ENCODE peak calls at places on chromosomes 6 and 20, in five cellular contexts. B, P, E, V and O are unnamed samples.

GRCh38 chr6:150142657-150143501 is at the start of gene PPP1R14C:
- DNase-seq in B (no peak), P (peak), E (no peak), V (peak), O (peak)

GRCh38 chr6:76792394-76792793 is 670.9 kb downstream of the HTR1B start:
- DNase-seq in B (no peak), P (no peak), E (no peak), V (no peak), O (no peak)

GRCh38 chr6:149905371-149905910 is 7.5 kb upstream of the RAET1E start:
- DNase-seq in B (no peak), P (no peak), E (no peak), V (no peak), O (no peak)

GRCh38 chr20:23603321-23603720 is 2.4 kb downstream of the CST9 start:
- DNase-seq in B (no peak), P (no peak), E (no peak), V (no peak), O (no peak)

GRCh38 chr6:111663692-111664564 is 58.2 kb upstream of the TRAF3IP2 start:
- DNase-seq in B (no peak), P (no peak), E (no peak), V (peak), O (no peak)

GRCh38 chr6:64280569-64280968 is 645.0 kb downstream of the PHF3 start:
- DNase-seq in B (no peak), P (no peak), E (peak), V (no peak), O (no peak)

GRCh38 chr6:25112207-25112874 is 166.8 kb upstream of the CARMIL1 start:
- DNase-seq in B (no peak), P (no peak), E (no peak), V (no peak), O (no peak)

GRCh38 chr6:108606130-108606797 is 45.5 kb downstream of the FOXO3 start:
- DNase-seq in B (no peak), P (no peak), E (no peak), V (peak), O (no peak)

GRCh38 chr6:57313711-57314471 is 3.5 kb upstream of the PRIM2 start:
- DNase-seq in B (no peak), P (no peak), E (no peak), V (peak), O (no peak)

GRCh38 chr20:13638496-13639477 is at the start of gene TASP1:
- DNase-seq in B (peak), P (peak), E (peak), V (peak), O (peak)

GRCh38 chr20:13644010-13644409 is 5.3 kb upstream of the TASP1 start:
- DNase-seq in B (no peak), P (no peak), E (no peak), V (no peak), O (no peak)

GRCh38 chr20:13638162-13638495 is 603 bp downstream of the TASP1 start:
- DNase-seq in B (no peak), P (no peak), E (peak), V (peak), O (no peak)
- TF ChIP-seq TAF1 in B (no peak), P (no peak), E (no peak), V (no peak), O (no peak)

GRCh38 chr6:167850792-167851191 is 24.1 kb downstream of the AFDN start:
- DNase-seq in B (no peak), P (no peak), E (no peak), V (peak), O (no peak)
- TF ChIP-seq POLR2AphosphoS5 in B (no peak), P (no peak), E (no peak), V (no peak), O (no peak)

GRCh38 chr20:53752971-53753879 is 159.6 kb upstream of the ZNF217 start:
- DNase-seq in B (no peak), P (no peak), E (no peak), V (peak), O (no peak)

GRCh38 chr20:53749499-53749898 is 155.9 kb upstream of the ZNF217 start:
- DNase-seq in B (no peak), P (no peak), E (no peak), V (no peak), O (no peak)

GRCh38 chr20:53750827-53751393 is 157.3 kb upstream of the ZNF217 start:
- DNase-seq in B (peak), P (no peak), E (no peak), V (peak), O (no peak)

GRCh38 chr20:53752583-53752970 is 158.9 kb upstream of the ZNF217 start:
- DNase-seq in B (no peak), P (no peak), E (no peak), V (peak), O (no peak)

GRCh38 chr20:53751394-53752368 is 158.0 kb upstream of the ZNF217 start:
- DNase-seq in B (peak), P (no peak), E (no peak), V (peak), O (no peak)
- TF ChIP-seq POLR2A in B (no peak), P (no peak), E (no peak), V (no peak), O (no peak)

GRCh38 chr6:169251822-169252804 is 1.5 kb downstream of the THBS2 start:
- DNase-seq in B (no peak), P (no peak), E (no peak), V (no peak), O (no peak)

GRCh38 chr6:169249057-169249456 is 4.6 kb downstream of the THBS2 start:
- DNase-seq in B (no peak), P (no peak), E (no peak), V (no peak), O (no peak)

GRCh38 chr6:169248521-169248971 is 5.1 kb downstream of the THBS2 start:
- DNase-seq in B (no peak), P (no peak), E (no peak), V (no peak), O (no peak)

GRCh38 chr6:169251371-169251802 is 2.3 kb downstream of the THBS2 start:
- DNase-seq in B (no peak), P (no peak), E (no peak), V (no peak), O (no peak)

DNA sequence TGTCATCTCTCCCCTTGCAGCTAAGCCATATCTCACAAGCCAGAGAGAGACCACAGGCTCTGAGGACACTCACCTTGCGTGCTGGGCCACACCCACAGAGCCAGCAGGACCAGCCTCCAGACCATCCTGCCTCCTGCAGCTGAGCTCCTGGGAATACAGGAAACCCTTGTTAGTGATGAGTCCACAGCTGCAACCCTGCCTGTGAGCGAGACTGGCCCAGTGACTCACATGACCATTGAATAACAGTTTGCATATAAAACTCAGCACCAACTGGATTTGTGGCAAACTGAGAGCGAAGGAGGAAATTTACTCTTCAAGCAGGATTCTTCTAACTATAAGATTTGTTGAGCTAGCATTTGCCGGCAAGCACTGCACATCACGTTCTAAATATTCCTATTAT is 3.0 kb downstream of the THBS2 start:
- DNase-seq in B (no peak), P (no peak), E (no peak), V (no peak), O (no peak)
- TF ChIP-seq TAF1 in B (no peak), P (no peak), E (no peak), V (no peak), O (no peak)

GRCh38 chr6:30719791-30720737 is at the start of gene TUBB:
- DNase-seq in B (peak), P (peak), E (peak), V (peak), O (peak)

GRCh38 chr6:30724906-30725667 is 4.9 kb downstream of the TUBB start:
- DNase-seq in B (no peak), P (no peak), E (no peak), V (peak), O (no peak)

GRCh38 chr6:30720738-30721197 is 616 bp downstream of the TUBB start:
- DNase-seq in B (no peak), P (no peak), E (peak), V (peak), O (no peak)

GRCh38 chr6:30721198-30722024 is 1.3 kb downstream of the TUBB start:
- DNase-seq in B (no peak), P (peak), E (peak), V (peak), O (peak)

GRCh38 chr6:30722280-30723112 is 2.3 kb downstream of the TUBB start:
- DNase-seq in B (no peak), P (peak), E (peak), V (peak), O (no peak)
- TF ChIP-seq POLR2AphosphoS5 in B (peak), P (peak), E (peak), V (peak), O (peak)

GRCh38 chr6:33299237-33299944 is 649 bp upstream of the RGL2 start:
- DNase-seq in B (peak), P (peak), E (peak), V (peak), O (peak)
- TF ChIP-seq POLR2A in B (peak), P (peak), E (peak), V (peak), O (peak)